ENCODE peak calls at places on chromosomes 13 and 19, in eight cellular contexts. Y is cardiac muscle cell, S is uterus, G is left lung, E is sigmoid colon, J is upper lobe of right lung, U is dorsolateral prefrontal cortex, A is psoas muscle. L is an unnamed sample. For H3K27me3, the result is how much of the 10 kb centered on the place peaks cover.

GRCh38 chr19:1313695-1314613 is 28.3 kb downstream of the EFNA2 start:
- DNase-seq in Y (no peak), S (no peak), G (peak), E (no peak), J (no peak), U (no peak), A (no peak), L (peak)

GRCh38 chr13:22220186-22221160 is 549.6 kb downstream of the FGF9 start:
- DNase-seq in Y (no peak), S (no peak), G (no peak), E (no peak), J (no peak), U (no peak), A (no peak), L (no peak)

GRCh38 chr13:23460309-23460708 is 26.8 kb upstream of the SACS start:
- DNase-seq in Y (no peak), S (no peak), G (no peak), E (no peak), J (no peak), U (no peak), A (no peak), L (no peak)

GRCh38 chr13:46489586-46490023 is 63.4 kb upstream of the LRCH1 start:
- DNase-seq in Y (no peak), S (no peak), G (no peak), E (no peak), J (no peak), U (no peak), A (peak), L (no peak)

GRCh38 chr13:103517066-103517767 is 451.0 kb upstream of the SLC10A2 start:
- DNase-seq in Y (peak), S (no peak), G (no peak), E (no peak), J (no peak), U (no peak), A (no peak), L (no peak)

GRCh38 chr19:29667941-29668340 is 2.7 kb downstream of the PLEKHF1 start:
- DNase-seq in Y (no peak), S (no peak), G (no peak), E (peak), J (peak), U (peak), A (no peak), L (no peak)

GRCh38 chr13:72141845-72142470 is 275.0 kb upstream of the DACH1 start:
- DNase-seq in Y (no peak), S (no peak), G (no peak), E (no peak), J (no peak), U (no peak), A (no peak), L (no peak)

GRCh38 chr19:7550169-7550770 is 14.8 kb downstream of the PNPLA6 start:
- DNase-seq in Y (no peak), S (no peak), G (peak), E (no peak), J (peak), U (no peak), A (no peak), L (no peak)

GRCh38 chr13:31913459-31913858 is 118.1 kb upstream of the FRY start:
- DNase-seq in Y (no peak), S (no peak), G (no peak), E (no peak), J (no peak), U (no peak), A (no peak), L (no peak)

GRCh38 chr19:41434450-41434849 is 5.3 kb downstream of the DMAC2 start:
- DNase-seq in Y (no peak), S (no peak), G (peak), E (no peak), J (no peak), U (no peak), A (no peak), L (no peak)

GRCh38 chr13:98792321-98792720 is 39.8 kb upstream of the SLC15A1 start:
- DNase-seq in Y (no peak), S (no peak), G (no peak), E (no peak), J (no peak), U (no peak), A (no peak), L (no peak)

GRCh38 chr13:45490068-45490467 is 25.3 kb downstream of the COG3 start:
- DNase-seq in Y (peak), S (no peak), G (no peak), E (no peak), J (no peak), U (no peak), A (no peak), L (no peak)

GRCh38 chr13:48559638-48560320 is 26.9 kb upstream of the RCBTB2 start:
- DNase-seq in Y (no peak), S (no peak), G (no peak), E (no peak), J (no peak), U (no peak), A (no peak), L (no peak)

GRCh38 chr13:106756446-106756845 is 188.5 kb upstream of the ARGLU1 start:
- DNase-seq in Y (peak), S (no peak), G (no peak), E (no peak), J (no peak), U (no peak), A (no peak), L (no peak)

GRCh38 chr13:22915442-22916082 is 265.2 kb upstream of the SGCG start:
- DNase-seq in Y (peak), S (peak), G (peak), E (peak), J (peak), U (peak), A (peak), L (no peak)

GRCh38 chr13:45928843-45929242 is 77.3 kb upstream of the SIAH3 start:
- DNase-seq in Y (no peak), S (no peak), G (no peak), E (no peak), J (no peak), U (no peak), A (no peak), L (no peak)

GRCh38 chr19:5261151-5261890 is 79.3 kb downstream of the PTPRS start:
- DNase-seq in Y (no peak), S (no peak), G (peak), E (no peak), J (no peak), U (no peak), A (no peak), L (no peak)

GRCh38 chr19:35194022-35194984 is 34.2 kb downstream of the FAM187B start:
- DNase-seq in Y (no peak), S (no peak), G (no peak), E (no peak), J (no peak), U (no peak), A (no peak), L (no peak)

GRCh38 chr13:20057214-20057613 is 98.7 kb downstream of the ZMYM2 start:
- DNase-seq in Y (no peak), S (no peak), G (no peak), E (no peak), J (no peak), U (no peak), A (no peak), L (no peak)

GRCh38 chr13:37134411-37135041 is 29.1 kb upstream of the CSNK1A1L start:
- DNase-seq in Y (no peak), S (peak), G (no peak), E (no peak), J (no peak), U (no peak), A (no peak), L (no peak)

GRCh38 chr13:85141425-85141824 is 657.8 kb downstream of the SLITRK6 start:
- DNase-seq in Y (peak), S (no peak), G (no peak), E (no peak), J (no peak), U (no peak), A (no peak), L (no peak)

GRCh38 chr19:55836340-55836739 is at the start of gene NLRP4:
- DNase-seq in Y (no peak), S (no peak), G (no peak), E (no peak), J (no peak), U (no peak), A (no peak), L (no peak)

GRCh38 chr13:62038214-62038613 is 622.6 kb upstream of the PCDH20 start:
- DNase-seq in Y (no peak), S (no peak), G (no peak), E (no peak), J (no peak), U (no peak), A (no peak), L (no peak)

GRCh38 chr13:98216135-98216565 is 39.1 kb upstream of the RNF113B start:
- DNase-seq in Y (peak), S (no peak), G (no peak), E (no peak), J (no peak), U (no peak), A (peak), L (no peak)

GRCh38 chr13:33445476-33445875 is 159.9 kb upstream of the STARD13 start:
- DNase-seq in Y (no peak), S (no peak), G (no peak), E (no peak), J (no peak), U (no peak), A (no peak), L (no peak)

GRCh38 chr19:3115411-3115810 is 20.4 kb upstream of the GNA15 start:
- DNase-seq in Y (peak), S (no peak), G (peak), E (no peak), J (no peak), U (no peak), A (no peak), L (no peak)

GRCh38 chr13:75691183-75691582 is 55.1 kb downstream of the LMO7 start:
- DNase-seq in Y (no peak), S (no peak), G (no peak), E (no peak), J (no peak), U (no peak), A (no peak), L (no peak)

GRCh38 chr13:32362574-32362973 is 47.3 kb downstream of the BRCA2 start:
- DNase-seq in Y (no peak), S (no peak), G (no peak), E (no peak), J (no peak), U (no peak), A (no peak), L (no peak)

GRCh38 chr13:63516124-63516523 is 2100.5 kb upstream of the PCDH20 start:
- DNase-seq in Y (no peak), S (no peak), G (no peak), E (no peak), J (no peak), U (no peak), A (no peak), L (no peak)

GRCh38 chr19:9354651-9355050 is 8.2 kb upstream of the ZNF177 start:
- DNase-seq in Y (no peak), S (no peak), G (no peak), E (no peak), J (no peak), U (no peak), A (no peak), L (no peak)

GRCh38 chr13:78319101-78319627 is 284.2 kb downstream of the POU4F1 start:
- DNase-seq in Y (no peak), S (no peak), G (no peak), E (no peak), J (no peak), U (no peak), A (no peak), L (no peak)

GRCh38 chr19:2413629-2414028 is 13.8 kb downstream of the TIMM13 start:
- DNase-seq in Y (no peak), S (no peak), G (no peak), E (no peak), J (no peak), U (no peak), A (no peak), L (no peak)

GRCh38 chr13:99639126-99639525 is 137.9 kb downstream of the TM9SF2 start:
- DNase-seq in Y (no peak), S (no peak), G (no peak), E (no peak), J (no peak), U (no peak), A (no peak), L (no peak)

GRCh38 chr13:26074706-26075105 is 22.9 kb upstream of the SHISA2 start:
- DNase-seq in Y (no peak), S (no peak), G (no peak), E (no peak), J (no peak), U (no peak), A (no peak), L (no peak)

GRCh38 chr19:3608079-3608641 is 1.5 kb upstream of the TBXA2R start:
- DNase-seq in Y (no peak), S (no peak), G (no peak), E (no peak), J (no peak), U (no peak), A (no peak), L (no peak)

GRCh38 chr19:35389192-35389861 is 18.5 kb downstream of the GPR42 start:
- DNase-seq in Y (no peak), S (no peak), G (no peak), E (no peak), J (peak), U (no peak), A (no peak), L (no peak)

GRCh38 chr13:51760592-51760991 is 43.4 kb downstream of the DHRS12 start:
- DNase-seq in Y (no peak), S (no peak), G (no peak), E (no peak), J (no peak), U (peak), A (no peak), L (peak)

GRCh38 chr13:28401303-28402056 is 93.4 kb downstream of the FLT1 start:
- DNase-seq in Y (no peak), S (no peak), G (no peak), E (no peak), J (no peak), U (no peak), A (no peak), L (no peak)

GRCh38 chr13:95160112-95160906 is 140.9 kb downstream of the ABCC4 start:
- DNase-seq in Y (peak), S (no peak), G (no peak), E (no peak), J (no peak), U (no peak), A (no peak), L (no peak)

GRCh38 chr19:6271251-6271650 is 8.5 kb downstream of the MLLT1 start:
- DNase-seq in Y (peak), S (peak), G (no peak), E (no peak), J (no peak), U (no peak), A (no peak), L (peak)

DNA sequence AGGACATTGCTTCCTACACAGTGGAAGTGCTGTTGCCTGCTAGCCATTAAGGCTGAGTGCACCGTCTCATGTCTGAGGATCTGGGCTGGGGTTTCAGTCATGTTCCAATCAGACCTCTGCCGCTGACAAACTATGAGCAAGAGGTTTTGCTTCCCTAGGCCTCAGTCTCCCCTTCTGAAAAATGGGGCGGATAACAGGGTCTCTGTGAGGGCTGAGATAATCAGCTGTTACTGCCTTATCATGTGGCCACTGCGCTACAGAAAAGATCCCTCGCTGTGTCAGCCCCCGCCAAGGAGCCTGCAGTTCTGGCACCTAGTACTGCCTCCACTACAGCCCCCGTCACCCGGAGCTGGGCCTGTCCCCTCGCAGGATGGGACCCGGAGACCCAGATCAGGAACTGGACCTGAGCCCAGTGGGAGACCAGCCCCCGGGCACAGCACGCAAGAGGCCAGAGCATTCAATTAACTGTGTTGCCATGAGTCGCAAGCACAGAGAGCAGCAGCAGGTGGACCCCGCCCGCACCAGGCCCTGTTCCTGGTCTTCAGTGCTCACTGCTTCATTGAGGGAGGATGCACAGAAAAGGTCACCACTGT is 3.0 kb upstream of the PNKP start:
- DNase-seq in Y (no peak), S (no peak), G (peak), E (peak), J (no peak), U (no peak), A (peak), L (no peak)
- H3K27ac ChIP-seq in Y (peak), S (peak), G (peak), E (peak), J (peak), U (peak), A (peak), L (peak)

DNA sequence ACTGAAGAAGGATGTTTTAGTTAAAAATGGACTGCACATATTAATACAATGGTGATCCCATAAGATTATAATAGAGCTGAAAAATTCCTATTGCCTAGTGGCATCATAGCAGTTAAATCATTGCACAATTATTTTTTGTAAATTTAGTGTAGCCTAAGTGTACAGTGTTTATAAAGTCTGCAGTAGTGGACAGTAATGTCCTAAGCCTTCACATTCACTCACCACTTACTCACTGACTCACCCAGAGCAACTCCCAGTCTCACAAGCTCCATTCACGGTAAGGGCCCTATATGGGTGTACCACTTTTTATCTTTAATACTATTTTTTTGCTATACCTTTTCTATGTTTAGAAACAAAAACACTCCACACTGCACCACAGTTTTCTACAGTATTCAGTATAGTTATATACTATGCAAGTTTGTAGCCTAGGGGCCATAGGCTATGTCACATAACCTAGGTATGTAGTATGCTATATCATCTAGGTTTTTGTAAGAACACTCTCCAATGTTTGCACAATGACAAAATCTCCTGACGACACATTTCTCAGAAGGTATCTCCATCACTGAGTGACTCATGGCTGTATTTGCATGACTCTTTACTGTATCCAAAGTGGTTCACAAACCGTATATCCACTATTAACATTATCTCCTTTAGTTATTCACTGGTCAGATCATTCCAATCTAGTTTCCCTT is 536.0 kb downstream of the KLF12 start:
- DNase-seq in Y (no peak), S (no peak), G (no peak), E (no peak), J (no peak), U (no peak), A (no peak), L (no peak)
- H3K27me3 ChIP-seq in Y (under half), S (under half), G (under half), E (under half), J (under half), U (under half), A (under half), L (under half)

DNA sequence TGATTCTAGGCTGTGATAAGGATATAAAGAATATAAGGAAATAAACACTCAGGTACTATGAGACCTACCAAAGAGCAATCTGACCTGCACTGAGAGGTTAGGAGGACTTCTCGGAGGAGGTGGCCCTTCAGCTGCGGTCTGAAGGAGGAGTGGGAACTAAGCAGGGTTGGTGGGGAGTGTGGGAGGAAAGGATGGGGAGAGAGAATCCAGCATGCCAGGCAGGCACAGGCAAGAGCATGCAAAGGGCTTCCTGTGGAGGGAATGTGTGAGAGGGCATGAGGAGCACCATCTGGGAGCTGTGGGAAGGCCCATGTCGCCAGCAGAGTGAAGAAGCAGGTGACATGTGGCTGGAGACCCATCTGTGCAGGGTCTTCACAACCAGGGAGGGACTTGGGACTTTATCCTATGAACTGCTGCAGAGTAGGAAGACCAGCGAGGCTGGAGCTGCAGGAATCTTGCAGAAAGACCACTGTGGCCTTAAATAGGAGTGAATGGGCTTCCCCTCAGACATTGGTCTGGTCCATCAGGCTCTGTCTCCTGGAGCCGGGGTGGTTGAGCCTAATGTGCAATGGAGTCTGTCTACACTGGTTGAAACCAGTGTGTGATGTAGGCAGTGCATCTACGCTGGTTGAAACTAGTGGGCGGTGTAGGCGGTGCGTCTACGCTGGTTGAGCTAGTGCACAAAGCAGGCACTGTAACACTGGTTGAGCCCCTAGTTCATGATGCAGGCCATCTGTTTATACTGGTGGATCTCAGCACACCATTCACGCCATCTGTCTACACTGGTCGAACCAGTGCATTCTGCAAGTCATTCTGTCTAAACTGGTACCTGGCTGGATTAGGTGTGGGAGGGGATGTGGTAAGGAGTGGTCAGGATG is 6.4 kb downstream of the CHST8 start:
- DNase-seq in Y (no peak), S (no peak), G (no peak), E (peak), J (no peak), U (no peak), A (no peak), L (no peak)
- TF ChIP-seq CTCF in Y (no peak), S (no peak), G (no peak), E (no peak), J (no peak), U (no peak), A (no peak), L (peak)

DNA sequence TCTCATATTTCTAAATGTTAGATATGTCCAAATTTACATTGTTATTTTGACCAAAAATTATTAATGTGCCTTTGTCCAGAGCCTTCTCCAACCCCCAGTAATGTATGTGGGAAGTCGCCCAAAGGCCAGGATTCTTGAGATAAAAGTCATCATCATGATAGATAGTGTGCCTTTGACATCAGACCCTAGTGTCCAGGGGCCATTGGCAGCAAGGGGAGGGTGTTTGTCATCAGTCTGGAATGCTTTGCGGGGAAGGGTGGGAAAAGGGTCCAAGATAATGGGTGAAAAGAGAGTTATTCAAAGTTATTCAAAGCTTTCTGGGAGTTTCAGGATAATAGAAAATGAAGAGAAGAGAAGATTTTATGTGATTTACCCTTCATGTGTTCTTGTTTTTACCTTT is 909.5 kb upstream of the GPC6 start:
- DNase-seq in Y (no peak), S (no peak), G (no peak), E (no peak), J (no peak), U (no peak), A (no peak), L (no peak)
- H3K27ac ChIP-seq in Y (no peak), S (no peak), G (no peak), E (no peak), J (no peak), U (no peak), A (no peak), L (no peak)

GRCh38 chr13:112067871-112068305 is 939 bp downstream of the SOX1 start:
- DNase-seq in Y (peak), S (no peak), G (peak), E (no peak), J (no peak), U (no peak), A (no peak), L (no peak)
- H3K27me3 ChIP-seq in Y (half or more), S (under half), G (half or more), E (half or more), J (half or more), U (half or more), A (under half), L (half or more)

L was measured in WERI-Rb-1.